ENCODE peak calls at places on chromosomes 11 and 22, in nine cellular contexts. M is effector memory CD8-positive, alpha-beta T cell; P is esophagus squamous epithelium; L is NCI-H774; Y is ovary; N is NCI-H1930; H is amygdala; X is anterior cingulate cortex; V is NCI-H2029. R is an unnamed sample.

GRCh38 chr22:19109198-19110063 is 12.8 kb downstream of the DGCR2 start:
- DNase-seq in V (no peak), P (no peak), M (peak), L (no peak), X (no peak), N (no peak), Y (peak), H (no peak), R (no peak)

GRCh38 chr11:47003180-47003877 is 66.8 kb downstream of the CSTPP1 start:
- DNase-seq in P (no peak), N (no peak), M (no peak), X (no peak), V (peak), Y (no peak), L (no peak), H (no peak), R (no peak)

GRCh38 chr11:86152006-86152862 is 83.3 kb upstream of the PICALM start:
- DNase-seq in L (no peak), P (no peak), H (peak), Y (no peak), V (no peak), N (no peak), M (no peak), X (no peak), R (no peak)

GRCh38 chr11:62221498-62221897 is 13.0 kb downstream of the SCGB2A1 start:
- DNase-seq in P (no peak), X (no peak), L (no peak), Y (no peak), V (no peak), H (no peak), M (no peak), N (no peak), R (no peak)

GRCh38 chr22:36166518-36167220 is 6.1 kb upstream of the APOL3 start:
- DNase-seq in V (no peak), N (no peak), M (peak), X (no peak), L (no peak), Y (no peak), H (no peak), P (no peak), R (no peak)

GRCh38 chr22:23781533-23781932 is 5.2 kb upstream of the SMARCB1 start:
- DNase-seq in N (no peak), P (no peak), H (no peak), V (no peak), Y (no peak), M (no peak), L (no peak), X (no peak), R (no peak)

GRCh38 chr22:17569971-17570511 is 6.7 kb downstream of the SLC25A18 start:
- DNase-seq in V (peak), P (no peak), H (peak), X (no peak), L (no peak), M (no peak), Y (peak), N (no peak), R (no peak)

GRCh38 chr11:106399075-106399500 is 321.6 kb downstream of the AASDHPPT start:
- DNase-seq in M (no peak), H (no peak), Y (peak), L (no peak), X (no peak), V (no peak), P (no peak), N (no peak), R (no peak)

GRCh38 chr22:29882716-29883044 is 294 bp upstream of the MTMR3 start:
- DNase-seq in V (no peak), N (no peak), M (no peak), H (no peak), L (no peak), X (no peak), Y (no peak), P (no peak), R (no peak)

GRCh38 chr11:64905516-64906313 is 11.3 kb downstream of the ATG2A start:
- DNase-seq in H (no peak), N (no peak), X (no peak), Y (no peak), M (no peak), V (no peak), L (no peak), P (no peak), R (no peak)

GRCh38 chr22:42863349-42863911 is 6.4 kb upstream of the ARFGAP3 start:
- DNase-seq in N (no peak), V (no peak), X (no peak), P (no peak), L (no peak), Y (no peak), H (no peak), M (no peak), R (no peak)

GRCh38 chr22:45469573-45470383 is 32.9 kb upstream of the FBLN1 start:
- DNase-seq in N (no peak), X (no peak), M (no peak), P (no peak), H (no peak), V (no peak), L (no peak), Y (no peak), R (no peak)

GRCh38 chr11:3135491-3136440 is 29.3 kb downstream of the OSBPL5 start:
- DNase-seq in V (no peak), P (no peak), X (no peak), L (no peak), M (peak), H (no peak), N (no peak), Y (no peak), R (no peak)

GRCh38 chr22:50048066-50048765 is 9.9 kb downstream of the TTLL8 start:
- DNase-seq in P (no peak), V (no peak), M (no peak), Y (no peak), H (no peak), L (no peak), X (no peak), N (no peak), R (no peak)

GRCh38 chr22:19193879-19194278 is 15.3 kb upstream of the SLC25A1 start:
- DNase-seq in Y (no peak), V (no peak), N (no peak), P (no peak), X (no peak), L (no peak), H (no peak), M (no peak), R (no peak)

GRCh38 chr11:86574493-86575207 is 97.8 kb downstream of the ME3 start:
- DNase-seq in X (no peak), N (no peak), Y (no peak), L (no peak), M (no peak), V (no peak), P (no peak), H (no peak), R (no peak)

GRCh38 chr22:20315337-20316216 is 4.3 kb downstream of the DGCR6L start:
- DNase-seq in H (no peak), M (no peak), X (no peak), V (no peak), N (no peak), P (no peak), Y (peak), L (no peak), R (no peak)